ENCODE peak calls at places on chromosomes 11 and 22, in six cellular contexts. I is CD4-positive, CD25-positive, alpha-beta regulatory T cell; K is CD4-positive, alpha-beta memory T cell; P is lower lobe of right lung; N is PC-3; V is heart right ventricle. M is an unnamed sample.
A peak's percentile ranks its signal among the peaks of the same experiment; 100 is the strongest.

GRCh38 chr22:31726692-31727091 is 23.2 kb downstream of the PRR14L start:
- DNase-seq in I (no peak), V (no peak), N (no peak), P (no peak), K (no peak), M (no peak)

GRCh38 chr11:441418-442274 is at the start of gene ANO9:
- DNase-seq in P (peak; percentile 80), I (peak; percentile 49), K (peak; percentile 55), N (peak; percentile 58), V (no peak), M (peak; percentile 47)

GRCh38 chr11:69635210-69635609 is 5.7 kb upstream of the CCND1 start:
- DNase-seq in N (no peak), K (no peak), V (no peak), I (no peak), P (no peak), M (no peak)

GRCh38 chr11:47418454-47419259 is 7.6 kb downstream of the PSMC3 start:
- DNase-seq in I (no peak), P (no peak), K (no peak), V (no peak), N (no peak), M (no peak)

GRCh38 chr22:27439131-27439530 is 362.4 kb downstream of the MN1 start:
- DNase-seq in V (no peak), P (no peak), N (no peak), I (no peak), K (no peak), M (no peak)

GRCh38 chr11:110468095-110468494 is 38.3 kb downstream of the FDX1 start:
- DNase-seq in N (no peak), V (no peak), K (no peak), I (no peak), P (no peak), M (no peak)

GRCh38 chr22:28141614-28142013 is 222.6 kb upstream of the PITPNB start:
- DNase-seq in K (no peak), I (no peak), N (peak; percentile 8), P (no peak), V (no peak), M (no peak)

GRCh38 chr11:19694796-19695345 is 17.8 kb upstream of the NAV2 start:
- DNase-seq in P (no peak), K (no peak), V (no peak), N (no peak), I (no peak), M (no peak)

GRCh38 chr11:26348776-26349175 is 16.8 kb downstream of the ANO3 start:
- DNase-seq in N (no peak), K (no peak), I (no peak), V (no peak), P (no peak), M (no peak)

GRCh38 chr11:41382927-41383326 is 76.5 kb downstream of the LRRC4C start:
- DNase-seq in N (peak; percentile 28), V (no peak), P (no peak), I (no peak), K (no peak), M (no peak)

GRCh38 chr22:42353883-42354727 is 78.1 kb downstream of the NFAM1 start:
- DNase-seq in N (no peak), V (no peak), K (no peak), P (no peak), I (no peak), M (no peak)

GRCh38 chr22:46574438-46574992 is 37.1 kb upstream of the CELSR1 start:
- DNase-seq in V (no peak), K (no peak), I (no peak), N (no peak), P (peak; percentile 35), M (no peak)

GRCh38 chr11:11263238-11264030 is 89.6 kb downstream of the CSNK2A3 start:
- DNase-seq in N (peak; percentile 15), V (no peak), I (no peak), P (no peak), K (no peak), M (no peak)

GRCh38 chr11:66976048-66976467 is 954 bp downstream of the C11orf86 start:
- DNase-seq in I (no peak), N (peak; percentile 55), K (peak; percentile 3), P (no peak), V (no peak), M (peak; percentile 10)

GRCh38 chr22:19788661-19789225 is 28.2 kb downstream of the TBX1 start:
- DNase-seq in I (no peak), P (peak; percentile 43), N (no peak), V (no peak), K (no peak), M (no peak)

GRCh38 chr22:20275836-20276235 is 7.7 kb upstream of the RTN4R start:
- DNase-seq in P (no peak), I (no peak), N (no peak), V (no peak), K (no peak), M (no peak)

GRCh38 chr11:102560555-102561011 is 30.0 kb upstream of the MMP7 start:
- DNase-seq in N (peak; percentile 65), I (peak; percentile 20), P (no peak), V (no peak), K (peak; percentile 34), M (no peak)

GRCh38 chr11:73965764-73966121 is 14.9 kb downstream of the DNAJB13 start:
- DNase-seq in K (no peak), N (no peak), I (no peak), V (no peak), P (no peak), M (no peak)

GRCh38 chr22:44710474-44711235 is 8.7 kb downstream of the PRR5 start:
- DNase-seq in P (no peak), I (no peak), K (no peak), V (no peak), N (no peak), M (peak; percentile 45)
- H3K27ac ChIP-seq in P (no peak overlapping the region), I (no peak overlapping the region), K (no peak overlapping the region), V (no peak overlapping the region), N (no peak overlapping the region), M (peak overlapping the region; percentile 38)

GRCh38 chr22:37192232-37192631 is 4.2 kb upstream of the C1QTNF6 start:
- DNase-seq in K (no peak), N (no peak), I (no peak), P (no peak), V (no peak), M (no peak)
- H3K4me1 ChIP-seq in K (peaks cover 53% of the 10 kb centered on the region), N (peaks cover 67% of the 10 kb centered on the region), I (peaks cover 53% of the 10 kb centered on the region), P (peaks cover 67% of the 10 kb centered on the region), V (peaks cover 52% of the 10 kb centered on the region), M (peaks cover 51% of the 10 kb centered on the region)

GRCh38 chr22:38309614-38310517 is 7.4 kb downstream of the CSNK1E start:
- DNase-seq in P (no peak), V (peak; percentile 57), K (no peak), I (no peak), N (no peak), M (no peak)
- H3K4me3 ChIP-seq in P (no peak overlapping the region), V (no peak overlapping the region), K (no peak overlapping the region), I (no peak overlapping the region), N (no peak overlapping the region), M (no peak overlapping the region)

GRCh38 chr11:120210651-120211521 is at the start of gene OAF:
- DNase-seq in V (peak; percentile 82), I (peak; percentile 58), P (peak; percentile 67), N (peak; percentile 89), K (peak; percentile 60), M (peak; percentile 80)
- H3K27ac ChIP-seq in V (peak within 1 kb of the TSS; percentile 79), I (no peak within 1 kb of the TSS), P (peak within 1 kb of the TSS; percentile 68), N (peak within 1 kb of the TSS; percentile 78), K (no peak within 1 kb of the TSS), M (peak within 1 kb of the TSS; percentile 43)

DNA sequence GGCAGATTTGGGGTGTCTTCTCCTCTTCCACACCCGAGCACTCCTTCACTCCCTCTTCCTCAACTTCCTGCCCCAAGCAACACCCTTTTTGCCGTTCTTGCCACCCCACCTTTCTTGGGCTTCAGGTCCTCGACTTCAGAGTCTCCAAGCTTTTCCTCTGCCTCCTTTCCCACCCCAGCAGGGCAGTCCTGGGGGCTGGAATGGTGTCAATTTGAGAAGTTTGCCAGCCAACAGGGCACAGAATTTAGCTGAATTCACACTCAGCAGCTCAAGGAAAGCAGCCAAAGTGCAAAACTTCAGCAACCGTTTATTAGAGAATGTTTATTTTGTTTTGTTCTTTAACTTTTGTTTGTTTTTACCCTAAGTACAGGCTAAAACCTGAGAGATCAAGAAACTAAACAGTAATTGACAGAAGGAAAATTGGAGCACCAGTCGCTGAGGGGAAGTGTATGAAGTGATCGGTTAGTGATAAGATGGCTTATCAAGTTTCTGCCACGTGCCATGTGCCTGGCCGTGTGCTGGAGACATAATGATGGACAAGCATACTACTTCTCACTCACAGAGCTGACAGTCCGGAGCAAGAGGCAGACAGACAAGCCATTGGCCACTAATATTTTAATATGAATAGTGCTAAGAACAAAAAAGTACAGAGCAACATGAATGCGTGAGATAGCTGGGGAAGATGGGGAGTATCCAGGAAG is 44.4 kb downstream of the AHNAK start:
- DNase-seq in P (no peak), K (no peak), I (no peak), N (no peak), V (no peak), M (no peak)
- H3K4me1 ChIP-seq in P (peaks cover 72% of the 10 kb centered on the region), K (peaks cover 6% of the 10 kb centered on the region), I (no peaks in the 10 kb centered on the region), N (peaks cover 29% of the 10 kb centered on the region), V (peaks cover 63% of the 10 kb centered on the region), M (no peaks in the 10 kb centered on the region)